ENCODE peak calls at places on chromosome 12, in nine cellular contexts. One of them, this sample, is unnamed.

GRCh38 chr12:60266381-60266852 is 670.6 kb downstream of the SLC16A7 start:
- DNase-seq in neural progenitor cell: no peak
- DNase-seq in astrocyte: peak
- DNase-seq in mammary epithelial cell: peak
- DNase-seq in HCT116: peak
- DNase-seq in PC-3: peak
- DNase-seq in fibroblast of lung: peak
- DNase-seq in H9: no peak
- DNase-seq in GM23248: peak
- DNase-seq in this sample: peak

GRCh38 chr12:119676022-119676421 is 8.1 kb downstream of the PRKAB1 start:
- DNase-seq in mammary epithelial cell: no peak
- DNase-seq in PC-3: no peak
- DNase-seq in HCT116: no peak
- DNase-seq in neural progenitor cell: no peak
- DNase-seq in astrocyte: no peak
- DNase-seq in fibroblast of lung: no peak
- DNase-seq in H9: no peak
- DNase-seq in GM23248: no peak
- DNase-seq in this sample: no peak

GRCh38 chr12:65881348-65881961 is 57.2 kb downstream of the HMGA2 start:
- DNase-seq in GM23248: peak
- DNase-seq in fibroblast of lung: peak
- DNase-seq in mammary epithelial cell: no peak
- DNase-seq in neural progenitor cell: peak
- DNase-seq in H9: no peak
- DNase-seq in HCT116: no peak
- DNase-seq in PC-3: no peak
- DNase-seq in astrocyte: peak
- DNase-seq in this sample: peak

GRCh38 chr12:2161478-2161877 is 108.7 kb downstream of the CACNA1C start:
- DNase-seq in neural progenitor cell: no peak
- DNase-seq in fibroblast of lung: peak
- DNase-seq in H9: no peak
- DNase-seq in astrocyte: peak
- DNase-seq in HCT116: no peak
- DNase-seq in mammary epithelial cell: no peak
- DNase-seq in GM23248: peak
- DNase-seq in PC-3: peak
- DNase-seq in this sample: no peak

GRCh38 chr12:92008345-92008744 is 137.3 kb downstream of the BTG1 start:
- DNase-seq in HCT116: no peak
- DNase-seq in mammary epithelial cell: no peak
- DNase-seq in PC-3: no peak
- DNase-seq in neural progenitor cell: no peak
- DNase-seq in astrocyte: no peak
- DNase-seq in GM23248: no peak
- DNase-seq in H9: no peak
- DNase-seq in fibroblast of lung: no peak
- DNase-seq in this sample: no peak

GRCh38 chr12:108559748-108560147 is 1.2 kb downstream of the SART3 start:
- DNase-seq in PC-3: no peak
- DNase-seq in fibroblast of lung: no peak
- DNase-seq in astrocyte: no peak
- DNase-seq in GM23248: peak
- DNase-seq in mammary epithelial cell: no peak
- DNase-seq in H9: no peak
- DNase-seq in HCT116: no peak
- DNase-seq in neural progenitor cell: no peak
- DNase-seq in this sample: no peak

GRCh38 chr12:62933220-62933870 is 1.6 kb downstream of the PPM1H start:
- DNase-seq in H9: peak
- DNase-seq in neural progenitor cell: peak
- DNase-seq in fibroblast of lung: no peak
- DNase-seq in GM23248: no peak
- DNase-seq in PC-3: peak
- DNase-seq in mammary epithelial cell: no peak
- DNase-seq in HCT116: no peak
- DNase-seq in astrocyte: no peak
- DNase-seq in this sample: peak

GRCh38 chr12:58349161-58349560 is 407.8 kb downstream of the ATP23 start:
- DNase-seq in fibroblast of lung: peak
- DNase-seq in HCT116: no peak
- DNase-seq in H9: no peak
- DNase-seq in GM23248: no peak
- DNase-seq in neural progenitor cell: no peak
- DNase-seq in mammary epithelial cell: no peak
- DNase-seq in PC-3: no peak
- DNase-seq in astrocyte: peak
- DNase-seq in this sample: no peak

GRCh38 chr12:39632670-39633069 is 13.1 kb upstream of the ABCD2 start:
- DNase-seq in HCT116: no peak
- DNase-seq in fibroblast of lung: no peak
- DNase-seq in H9: no peak
- DNase-seq in astrocyte: no peak
- DNase-seq in neural progenitor cell: no peak
- DNase-seq in mammary epithelial cell: no peak
- DNase-seq in PC-3: no peak
- DNase-seq in GM23248: peak
- DNase-seq in this sample: no peak

GRCh38 chr12:66011731-66012130 is 118.8 kb downstream of the LLPH start:
- DNase-seq in PC-3: no peak
- DNase-seq in GM23248: peak
- DNase-seq in H9: no peak
- DNase-seq in astrocyte: peak
- DNase-seq in fibroblast of lung: peak
- DNase-seq in neural progenitor cell: no peak
- DNase-seq in HCT116: no peak
- DNase-seq in mammary epithelial cell: no peak
- DNase-seq in this sample: peak

GRCh38 chr12:58026892-58027891 is 85.8 kb downstream of the ATP23 start:
- DNase-seq in neural progenitor cell: no peak
- DNase-seq in PC-3: no peak
- DNase-seq in astrocyte: peak
- DNase-seq in GM23248: peak
- DNase-seq in fibroblast of lung: peak
- DNase-seq in HCT116: no peak
- DNase-seq in H9: no peak
- DNase-seq in mammary epithelial cell: no peak
- DNase-seq in this sample: peak

GRCh38 chr12:53743277-53744129 is 8.3 kb downstream of the CISTR start:
- DNase-seq in fibroblast of lung: peak
- DNase-seq in HCT116: no peak
- DNase-seq in mammary epithelial cell: peak
- DNase-seq in H9: peak
- DNase-seq in neural progenitor cell: peak
- DNase-seq in astrocyte: no peak
- DNase-seq in GM23248: peak
- DNase-seq in PC-3: peak
- DNase-seq in this sample: peak

GRCh38 chr12:64675795-64676194 is 65.5 kb downstream of the RASSF3 start:
- DNase-seq in fibroblast of lung: peak
- DNase-seq in astrocyte: peak
- DNase-seq in HCT116: no peak
- DNase-seq in mammary epithelial cell: peak
- DNase-seq in H9: no peak
- DNase-seq in neural progenitor cell: no peak
- DNase-seq in GM23248: peak
- DNase-seq in PC-3: peak
- DNase-seq in this sample: peak

GRCh38 chr12:6958609-6959375 is 7.6 kb downstream of the PTPN6 start:
- DNase-seq in astrocyte: no peak
- DNase-seq in H9: no peak
- DNase-seq in fibroblast of lung: no peak
- DNase-seq in mammary epithelial cell: no peak
- DNase-seq in neural progenitor cell: no peak
- DNase-seq in GM23248: no peak
- DNase-seq in HCT116: no peak
- DNase-seq in PC-3: no peak
- DNase-seq in this sample: no peak

GRCh38 chr12:6647083-6647604 is at the start of gene ACRBP:
- DNase-seq in PC-3: no peak
- DNase-seq in fibroblast of lung: peak
- DNase-seq in mammary epithelial cell: no peak
- DNase-seq in H9: peak
- DNase-seq in GM23248: peak
- DNase-seq in astrocyte: peak
- DNase-seq in neural progenitor cell: peak
- DNase-seq in HCT116: no peak
- DNase-seq in this sample: peak

GRCh38 chr12:132638541-132639408 is 20.2 kb downstream of the P2RX2 start:
- DNase-seq in PC-3: peak
- DNase-seq in HCT116: no peak
- DNase-seq in GM23248: peak
- DNase-seq in H9: peak
- DNase-seq in fibroblast of lung: peak
- DNase-seq in astrocyte: peak
- DNase-seq in neural progenitor cell: peak
- DNase-seq in mammary epithelial cell: peak
- DNase-seq in this sample: peak

GRCh38 chr12:53791735-53792326 is 40.1 kb upstream of the CISTR start:
- DNase-seq in HCT116: peak
- DNase-seq in GM23248: peak
- DNase-seq in mammary epithelial cell: peak
- DNase-seq in H9: peak
- DNase-seq in neural progenitor cell: peak
- DNase-seq in fibroblast of lung: no peak
- DNase-seq in astrocyte: no peak
- DNase-seq in PC-3: peak
- DNase-seq in this sample: peak

GRCh38 chr12:52041695-52042123 is 9.5 kb upstream of the NR4A1 start:
- DNase-seq in neural progenitor cell: peak
- DNase-seq in HCT116: no peak
- DNase-seq in PC-3: no peak
- DNase-seq in mammary epithelial cell: peak
- DNase-seq in H9: peak
- DNase-seq in astrocyte: peak
- DNase-seq in GM23248: peak
- DNase-seq in fibroblast of lung: no peak
- DNase-seq in this sample: peak

GRCh38 chr12:80553316-80553715 is 109.3 kb downstream of the PTPRQ start:
- DNase-seq in HCT116: peak
- DNase-seq in neural progenitor cell: no peak
- DNase-seq in GM23248: peak
- DNase-seq in PC-3: peak
- DNase-seq in fibroblast of lung: peak
- DNase-seq in H9: no peak
- DNase-seq in mammary epithelial cell: peak
- DNase-seq in astrocyte: peak
- DNase-seq in this sample: peak
- H3K9ac ChIP-seq in HCT116: no peak
- H3K9ac ChIP-seq in neural progenitor cell: no peak
- H3K9ac ChIP-seq in GM23248: no peak
- H3K9ac ChIP-seq in PC-3: no peak
- H3K9ac ChIP-seq in fibroblast of lung: no peak
- H3K9ac ChIP-seq in H9: no peak
- H3K9ac ChIP-seq in mammary epithelial cell: no peak
- H3K9ac ChIP-seq in astrocyte: peak
- H3K9ac ChIP-seq in this sample: no peak

GRCh38 chr12:71865166-71865713 is 25.7 kb downstream of the TBC1D15 start:
- DNase-seq in astrocyte: peak
- DNase-seq in H9: no peak
- DNase-seq in mammary epithelial cell: peak
- DNase-seq in fibroblast of lung: peak
- DNase-seq in neural progenitor cell: no peak
- DNase-seq in HCT116: no peak
- DNase-seq in PC-3: peak
- DNase-seq in GM23248: peak
- DNase-seq in this sample: peak
- H3K9ac ChIP-seq in astrocyte: peak
- H3K9ac ChIP-seq in H9: no peak
- H3K9ac ChIP-seq in mammary epithelial cell: no peak
- H3K9ac ChIP-seq in fibroblast of lung: no peak
- H3K9ac ChIP-seq in neural progenitor cell: no peak
- H3K9ac ChIP-seq in HCT116: no peak
- H3K9ac ChIP-seq in PC-3: no peak
- H3K9ac ChIP-seq in GM23248: peak
- H3K9ac ChIP-seq in this sample: no peak

GRCh38 chr12:123365141-123365917 is 682 bp upstream of the SBNO1 start:
- DNase-seq in mammary epithelial cell: peak
- DNase-seq in fibroblast of lung: peak
- DNase-seq in neural progenitor cell: peak
- DNase-seq in HCT116: peak
- DNase-seq in PC-3: peak
- DNase-seq in H9: peak
- DNase-seq in astrocyte: peak
- DNase-seq in GM23248: peak
- DNase-seq in this sample: peak

GRCh38 chr12:123367511-123367910 is 2.9 kb upstream of the SBNO1 start:
- DNase-seq in HCT116: no peak
- DNase-seq in GM23248: no peak
- DNase-seq in neural progenitor cell: no peak
- DNase-seq in astrocyte: no peak
- DNase-seq in mammary epithelial cell: no peak
- DNase-seq in fibroblast of lung: peak
- DNase-seq in PC-3: no peak
- DNase-seq in H9: no peak
- DNase-seq in this sample: no peak

GRCh38 chr12:123363743-123364531 is 710 bp downstream of the SBNO1 start:
- DNase-seq in PC-3: peak
- DNase-seq in GM23248: peak
- DNase-seq in astrocyte: peak
- DNase-seq in neural progenitor cell: peak
- DNase-seq in fibroblast of lung: peak
- DNase-seq in HCT116: no peak
- DNase-seq in mammary epithelial cell: peak
- DNase-seq in H9: peak
- DNase-seq in this sample: peak

GRCh38 chr12:123364532-123365140 is at the start of gene SBNO1:
- DNase-seq in astrocyte: peak
- DNase-seq in mammary epithelial cell: peak
- DNase-seq in GM23248: peak
- DNase-seq in fibroblast of lung: peak
- DNase-seq in neural progenitor cell: peak
- DNase-seq in PC-3: peak
- DNase-seq in H9: peak
- DNase-seq in HCT116: peak
- DNase-seq in this sample: peak

GRCh38 chr12:123363385-123363742 is 1.3 kb downstream of the SBNO1 start:
- DNase-seq in neural progenitor cell: no peak
- DNase-seq in mammary epithelial cell: no peak
- DNase-seq in GM23248: peak
- DNase-seq in HCT116: no peak
- DNase-seq in PC-3: peak
- DNase-seq in astrocyte: no peak
- DNase-seq in fibroblast of lung: no peak
- DNase-seq in H9: no peak
- DNase-seq in this sample: no peak
- H3K9ac ChIP-seq in neural progenitor cell: peak
- H3K9ac ChIP-seq in mammary epithelial cell: peak
- H3K9ac ChIP-seq in GM23248: peak
- H3K9ac ChIP-seq in HCT116: peak
- H3K9ac ChIP-seq in PC-3: peak
- H3K9ac ChIP-seq in astrocyte: peak
- H3K9ac ChIP-seq in fibroblast of lung: peak
- H3K9ac ChIP-seq in H9: peak
- H3K9ac ChIP-seq in this sample: peak

DNA sequence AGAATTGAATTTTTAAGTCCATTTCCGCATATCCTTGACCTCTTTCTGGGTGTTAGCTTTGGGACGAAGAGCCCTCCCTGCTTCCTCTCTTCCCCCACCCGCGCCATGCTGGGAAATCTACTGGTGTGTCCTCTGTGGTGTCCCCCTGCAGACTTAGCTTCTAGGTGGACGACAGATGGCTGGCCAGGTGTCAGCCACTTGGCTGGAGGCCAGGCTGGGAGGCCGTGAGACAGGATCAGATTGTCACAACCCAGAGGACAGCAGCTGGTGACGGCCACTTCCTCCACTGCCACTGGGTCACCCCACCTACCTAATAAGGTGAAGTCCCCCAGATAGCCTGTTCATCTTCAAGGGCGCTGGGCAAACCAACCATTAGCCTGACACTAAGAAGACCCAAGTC is 13.3 kb upstream of the DTX1 start:
- DNase-seq in astrocyte: no peak
- DNase-seq in HCT116: no peak
- DNase-seq in PC-3: no peak
- DNase-seq in H9: no peak
- DNase-seq in fibroblast of lung: no peak
- DNase-seq in GM23248: no peak
- DNase-seq in neural progenitor cell: no peak
- DNase-seq in mammary epithelial cell: no peak
- DNase-seq in this sample: no peak
- H3K9ac ChIP-seq in astrocyte: no peak
- H3K9ac ChIP-seq in HCT116: no peak
- H3K9ac ChIP-seq in PC-3: no peak
- H3K9ac ChIP-seq in H9: no peak
- H3K9ac ChIP-seq in fibroblast of lung: no peak
- H3K9ac ChIP-seq in GM23248: no peak
- H3K9ac ChIP-seq in neural progenitor cell: no peak
- H3K9ac ChIP-seq in mammary epithelial cell: no peak
- H3K9ac ChIP-seq in this sample: no peak

This sample was measured in adipocyte.